ENCODE peak calls at places on chromosomes 1 and 21, in four cellular contexts. V is upper lobe of right lung, C is HFF-Myc, A is GM23338. U is an unnamed sample.

GRCh38 chr1:212683357-212683722 is 16.3 kb downstream of the BATF3 start:
- DNase-seq in V (peak), C (no peak), A (no peak), U (no peak)

GRCh38 chr1:224300346-224300745 is 29.6 kb downstream of the NVL start:
- DNase-seq in V (no peak), C (peak), A (no peak), U (peak)

GRCh38 chr21:42637602-42638041 is 15.8 kb upstream of the PDE9A start:
- DNase-seq in V (peak), C (no peak), A (no peak), U (no peak)

GRCh38 chr1:96416111-96416595 is 305.4 kb upstream of the PTBP2 start:
- DNase-seq in V (no peak), C (peak), A (no peak), U (peak)

GRCh38 chr1:70504176-70504820 is 93.2 kb downstream of the CTH start:
- DNase-seq in V (no peak), C (no peak), A (no peak), U (no peak)

GRCh38 chr1:97726386-97726785 is 194.4 kb downstream of the DPYD start:
- DNase-seq in V (no peak), C (no peak), A (no peak), U (no peak)

GRCh38 chr1:15489052-15489736 is 13.3 kb downstream of the CELA2B start:
- DNase-seq in V (no peak), C (no peak), A (no peak), U (no peak)

GRCh38 chr1:182484531-182485257 is 34.7 kb downstream of the RGSL1 start:
- DNase-seq in V (peak), C (no peak), A (peak), U (no peak)

GRCh38 chr1:11456970-11457369 is 22.0 kb upstream of the DISP3 start:
- DNase-seq in V (no peak), C (no peak), A (no peak), U (no peak)

GRCh38 chr1:11541956-11542355 is 63.0 kb downstream of the DISP3 start:
- DNase-seq in V (no peak), C (no peak), A (no peak), U (no peak)

GRCh38 chr1:110554871-110555801 is 36.2 kb upstream of the KCNA10 start:
- DNase-seq in V (peak), C (no peak), A (peak), U (no peak)

GRCh38 chr1:98086796-98087195 is 166.0 kb upstream of the DPYD start:
- DNase-seq in V (no peak), C (peak), A (peak), U (peak)

GRCh38 chr1:64505232-64505943 is 35.5 kb downstream of the CACHD1 start:
- DNase-seq in V (peak), C (no peak), A (peak), U (no peak)

GRCh38 chr1:162560303-162561036 is 1.1 kb upstream of the UAP1 start:
- DNase-seq in V (no peak), C (no peak), A (peak), U (no peak)

GRCh38 chr1:38763106-38763505 is 96.5 kb downstream of the RRAGC start:
- DNase-seq in V (no peak), C (no peak), A (no peak), U (no peak)

GRCh38 chr1:94209425-94209824 is 28.0 kb downstream of the ARHGAP29 start:
- DNase-seq in V (no peak), C (no peak), A (no peak), U (peak)

GRCh38 chr1:242059976-242060375 is 61.1 kb upstream of the MAP1LC3C start:
- DNase-seq in V (no peak), C (no peak), A (no peak), U (no peak)

GRCh38 chr1:51293898-51294515 is 36.4 kb downstream of the TTC39A start:
- DNase-seq in V (peak), C (no peak), A (no peak), U (no peak)
- TF ChIP-seq CTCF in V (no peak), C (no peak), A (no peak), U (no peak)

DNA sequence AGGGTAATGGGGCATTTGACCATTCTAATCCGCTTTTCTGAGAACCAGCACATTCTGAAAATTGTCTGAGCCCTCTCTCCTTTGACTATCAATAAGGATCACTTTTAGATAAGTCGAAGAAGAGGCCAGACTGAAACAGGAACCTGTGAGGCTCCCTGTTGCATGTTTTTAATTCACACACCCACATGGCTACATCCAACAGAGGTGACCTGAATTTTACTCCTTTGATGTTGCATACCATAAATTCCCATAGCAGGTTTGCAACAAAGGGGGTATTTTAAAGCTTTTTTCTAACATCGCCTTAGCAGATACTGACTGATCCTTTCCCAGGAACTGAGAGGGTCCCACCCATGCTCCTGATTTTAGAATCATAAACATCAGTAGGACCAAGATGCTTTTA is 450.8 kb downstream of the USP25 start:
- DNase-seq in V (no peak), C (no peak), A (peak), U (no peak)
- H3K4me3 ChIP-seq in V (no peak), C (no peak), A (no peak), U (no peak)

GRCh38 chr21:38628426-38628825 is 130.1 kb upstream of the ERG start:
- DNase-seq in V (no peak), C (no peak), A (peak), U (no peak)
- TF ChIP-seq CTCF in V (no peak), C (no peak), A (peak), U (no peak)

GRCh38 chr1:156285437-156285836 is 1.3 kb downstream of the TMEM79 start:
- DNase-seq in V (no peak), C (no peak), A (no peak), U (no peak)
- H3K4me3 ChIP-seq in V (no peak), C (no peak), A (no peak), U (no peak)

GRCh38 chr1:92968138-92969032 is 7.1 kb upstream of the DIPK1A start:
- DNase-seq in V (no peak), C (no peak), A (peak), U (no peak)
- TF ChIP-seq CTCF in V (peak), C (peak), A (peak), U (peak)

GRCh38 chr1:1373051-1373450 is 2.0 kb downstream of the AURKAIP1 start:
- DNase-seq in V (no peak), C (no peak), A (no peak), U (no peak)
- H3K4me3 ChIP-seq in V (no peak), C (peak), A (no peak), U (peak)